ENCODE peak calls at places on chromosomes 1 and 21, in seven cellular contexts. F is suprapubic skin, S is fibroblast of the aortic adventitia, A is PC-3, I is heart left ventricle, Z is tibial nerve, H is GM12865. N is an unnamed sample.

GRCh38 chr1:176717052-176717754 is 254.2 kb downstream of the PAPPA2 start:
- DNase-seq in F (no peak), S (no peak), A (no peak), I (no peak), Z (no peak), H (no peak), N (no peak)

GRCh38 chr1:6445062-6445763 is 20.6 kb downstream of the ESPN start:
- DNase-seq in F (no peak), S (peak), A (peak), I (no peak), Z (no peak), H (peak), N (no peak)

GRCh38 chr1:35268282-35269189 is at the start of gene ZMYM4:
- DNase-seq in F (peak), S (peak), A (peak), I (peak), Z (peak), H (peak), N (peak)

GRCh38 chr1:54379481-54380284 is 26.5 kb downstream of the SSBP3 start:
- DNase-seq in F (no peak), S (no peak), A (no peak), I (peak), Z (no peak), H (no peak), N (no peak)

GRCh38 chr1:237031480-237031879 is 10.5 kb upstream of the RYR2 start:
- DNase-seq in F (no peak), S (no peak), A (no peak), I (no peak), Z (no peak), H (no peak), N (no peak)

GRCh38 chr1:47420547-47420946 is 4.5 kb downstream of the FOXE3 start:
- DNase-seq in F (no peak), S (no peak), A (no peak), I (no peak), Z (no peak), H (no peak), N (no peak)

GRCh38 chr1:206897175-206897574 is at the start of gene IL24:
- DNase-seq in F (no peak), S (no peak), A (no peak), I (no peak), Z (no peak), H (peak), N (no peak)

GRCh38 chr1:25022361-25023189 is 92.5 kb upstream of the RUNX3 start:
- DNase-seq in F (peak), S (peak), A (peak), I (peak), Z (peak), H (peak), N (no peak)

GRCh38 chr1:235017719-235018118 is 110.9 kb downstream of the TOMM20 start:
- DNase-seq in F (no peak), S (no peak), A (peak), I (no peak), Z (no peak), H (no peak), N (no peak)

GRCh38 chr1:228142616-228143203 is 2.6 kb downstream of the GUK1 start:
- DNase-seq in F (peak), S (no peak), A (no peak), I (no peak), Z (no peak), H (no peak), N (no peak)

GRCh38 chr1:118337346-118337745 is 152.3 kb upstream of the SPAG17 start:
- DNase-seq in F (no peak), S (no peak), A (peak), I (no peak), Z (no peak), H (no peak), N (no peak)

GRCh38 chr1:199264911-199265310 is 626.1 kb downstream of the PTPRC start:
- DNase-seq in F (no peak), S (peak), A (no peak), I (no peak), Z (no peak), H (no peak), N (no peak)

GRCh38 chr21:43687566-43688395 is 28.4 kb downstream of the RRP1B start:
- DNase-seq in F (no peak), S (no peak), A (no peak), I (no peak), Z (no peak), H (no peak), N (no peak)

GRCh38 chr1:183069562-183070216 is 46.5 kb downstream of the LAMC1 start:
- DNase-seq in F (no peak), S (no peak), A (peak), I (no peak), Z (no peak), H (no peak), N (no peak)

GRCh38 chr1:106676021-106676420 is 380.5 kb upstream of the PRMT6 start:
- DNase-seq in F (no peak), S (peak), A (peak), I (no peak), Z (no peak), H (no peak), N (no peak)

GRCh38 chr1:152160553-152160952 is 1.5 kb upstream of the RPTN start:
- DNase-seq in F (no peak), S (no peak), A (no peak), I (no peak), Z (no peak), H (no peak), N (no peak)

GRCh38 chr1:44050261-44050660 is 19.0 kb upstream of the SLC6A9 start:
- DNase-seq in F (no peak), S (no peak), A (peak), I (no peak), Z (no peak), H (no peak), N (no peak)

GRCh38 chr1:226954337-226954736 is 14.2 kb downstream of the COQ8A start:
- DNase-seq in F (no peak), S (no peak), A (no peak), I (no peak), Z (no peak), H (no peak), N (peak)

GRCh38 chr21:32611471-32611997 is 643 bp downstream of the CFAP298 start:
- DNase-seq in F (no peak), S (peak), A (peak), I (no peak), Z (no peak), H (peak), N (no peak)

GRCh38 chr1:109090415-109091195 is at the start of gene TMEM167B:
- DNase-seq in F (peak), S (peak), A (peak), I (peak), Z (peak), H (peak), N (peak)

GRCh38 chr1:196660912-196661311 is 9.1 kb downstream of the CFH start:
- DNase-seq in F (no peak), S (peak), A (peak), I (no peak), Z (peak), H (peak), N (no peak)

GRCh38 chr1:58779837-58780585 is 3.8 kb downstream of the JUN start:
- DNase-seq in F (peak), S (peak), A (peak), I (peak), Z (peak), H (no peak), N (no peak)

GRCh38 chr1:26970810-26971209 is 10.5 kb upstream of the KDF1 start:
- DNase-seq in F (no peak), S (peak), A (no peak), I (no peak), Z (no peak), H (no peak), N (no peak)

DNA sequence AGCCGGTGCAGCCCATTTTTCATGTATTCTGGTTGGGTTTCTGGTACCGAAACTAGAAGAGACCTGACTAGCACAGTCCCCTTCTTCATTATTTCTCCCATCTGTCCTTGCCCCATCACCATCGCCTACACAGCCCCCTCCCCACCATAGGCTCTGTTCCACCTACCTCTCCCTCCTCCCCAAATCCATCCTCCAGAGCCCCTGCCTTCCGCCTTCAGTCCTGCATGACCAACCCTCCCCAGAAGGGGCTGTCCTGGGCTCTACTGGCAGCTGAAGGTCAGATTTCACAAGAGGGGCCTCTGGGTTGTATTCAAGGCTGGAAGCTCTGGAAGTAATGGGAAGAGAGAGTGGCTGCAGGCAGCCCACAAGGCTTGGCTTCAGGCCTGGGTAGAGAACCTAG is 55.2 kb downstream of the SDC3 start:
- DNase-seq in F (no peak), S (no peak), A (no peak), I (no peak), Z (no peak), H (no peak), N (no peak)
- TF ChIP-seq CTCF in F (no peak), S (peak), A (no peak), I (no peak), Z (no peak), H (no peak), N (no peak)

GRCh38 chr1:217563179-217563578 is 67.7 kb downstream of the GPATCH2 start:
- DNase-seq in F (no peak), S (no peak), A (peak), I (no peak), Z (no peak), H (no peak), N (no peak)

GRCh38 chr1:217564833-217565232 is 66.1 kb downstream of the GPATCH2 start:
- DNase-seq in F (no peak), S (no peak), A (no peak), I (no peak), Z (no peak), H (no peak), N (no peak)

GRCh38 chr1:217568200-217568599 is 62.7 kb downstream of the GPATCH2 start:
- DNase-seq in F (no peak), S (no peak), A (no peak), I (no peak), Z (no peak), H (no peak), N (no peak)

GRCh38 chr1:217561446-217561845 is 69.4 kb downstream of the GPATCH2 start:
- DNase-seq in F (no peak), S (no peak), A (no peak), I (no peak), Z (no peak), H (no peak), N (no peak)

DNA sequence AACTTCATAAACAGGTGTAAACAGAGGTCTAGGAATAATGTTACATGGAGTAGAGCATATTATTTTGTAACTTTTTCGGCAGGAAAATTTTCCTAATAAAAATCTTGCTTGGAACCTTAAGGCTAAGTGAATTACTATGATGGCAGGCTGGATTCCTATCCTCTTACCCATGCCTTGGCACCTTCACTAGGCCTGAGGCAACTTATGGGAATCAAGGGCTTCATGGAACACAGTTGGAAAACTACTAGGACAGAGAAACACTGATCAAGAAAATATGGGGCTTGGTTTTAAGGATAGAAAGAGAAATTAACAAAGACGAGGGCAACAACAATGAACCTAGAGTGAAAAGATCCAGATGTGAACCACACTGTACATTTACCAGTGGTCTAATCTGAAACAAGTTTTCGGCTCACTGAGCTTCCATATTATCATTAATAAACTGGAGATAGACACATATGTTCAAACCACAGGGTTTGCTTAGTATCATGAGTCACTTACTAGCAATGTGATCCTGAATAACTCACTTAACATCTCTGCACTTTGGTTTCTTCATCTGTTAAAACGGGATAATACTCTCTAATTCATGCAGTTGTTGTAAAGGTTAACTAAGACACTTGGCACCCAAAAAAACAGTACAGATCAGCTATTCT is 68.5 kb downstream of the GPATCH2 start:
- DNase-seq in F (no peak), S (peak), A (peak), I (no peak), Z (no peak), H (no peak), N (no peak)
- H3K4me3 ChIP-seq in F (no peak), S (no peak), A (peak), I (no peak), Z (no peak), H (no peak), N (no peak)

GRCh38 chr1:147473735-147474049 is 67.6 kb upstream of the BCL9 start:
- DNase-seq in F (no peak), S (no peak), A (no peak), I (no peak), Z (no peak), H (no peak), N (no peak)
- TF ChIP-seq CTCF in F (no peak), S (no peak), A (no peak), I (no peak), Z (no peak), H (no peak), N (no peak)

GRCh38 chr1:153804112-153804511 is 28.9 kb downstream of the SLC27A3 start:
- DNase-seq in F (no peak), S (no peak), A (no peak), I (no peak), Z (no peak), H (no peak), N (peak)

GRCh38 chr1:153803479-153804056 is 28.4 kb downstream of the SLC27A3 start:
- DNase-seq in F (no peak), S (no peak), A (no peak), I (no peak), Z (no peak), H (no peak), N (peak)

GRCh38 chr1:153805929-153806750 is 30.9 kb downstream of the SLC27A3 start:
- DNase-seq in F (no peak), S (no peak), A (no peak), I (no peak), Z (no peak), H (no peak), N (peak)

GRCh38 chr1:153801786-153802697 is 26.8 kb downstream of the SLC27A3 start:
- DNase-seq in F (no peak), S (no peak), A (no peak), I (no peak), Z (no peak), H (no peak), N (peak)

GRCh38 chr1:153805042-153805745 is 30.0 kb downstream of the SLC27A3 start:
- DNase-seq in F (no peak), S (peak), A (peak), I (peak), Z (peak), H (peak), N (no peak)
- H3K4me3 ChIP-seq in F (no peak), S (no peak), A (no peak), I (no peak), Z (no peak), H (no peak), N (no peak)

GRCh38 chr1:14539953-14540563 is 58.4 kb upstream of the KAZN start:
- DNase-seq in F (no peak), S (no peak), A (no peak), I (no peak), Z (no peak), H (peak), N (no peak)

GRCh38 chr1:14541348-14541747 is 57.1 kb upstream of the KAZN start:
- DNase-seq in F (no peak), S (no peak), A (no peak), I (no peak), Z (no peak), H (no peak), N (no peak)

GRCh38 chr1:14535619-14536355 is 62.7 kb upstream of the KAZN start:
- DNase-seq in F (no peak), S (no peak), A (no peak), I (no peak), Z (no peak), H (no peak), N (peak)

GRCh38 chr1:14539309-14539708 is 59.2 kb upstream of the KAZN start:
- DNase-seq in F (no peak), S (no peak), A (no peak), I (no peak), Z (no peak), H (no peak), N (no peak)

DNA sequence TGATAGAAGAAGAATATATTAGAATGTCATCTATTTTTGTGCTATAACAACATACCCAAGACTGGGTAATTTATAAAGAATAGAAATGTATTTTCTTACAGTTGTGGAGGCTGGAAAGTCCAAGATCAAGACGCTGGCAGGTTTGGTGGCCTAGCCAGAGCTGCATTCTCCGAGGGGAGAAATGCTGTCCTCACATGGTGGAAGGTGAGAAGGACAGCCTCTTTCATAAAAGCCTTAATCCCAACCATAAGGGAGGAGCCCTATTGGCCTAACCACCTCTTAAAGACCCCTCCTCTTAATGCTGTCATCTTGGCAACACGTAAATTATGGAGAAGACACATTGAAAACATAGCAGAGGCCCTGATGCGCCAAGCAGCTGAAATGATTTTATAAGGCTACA is 60.1 kb upstream of the KAZN start:
- DNase-seq in F (no peak), S (no peak), A (peak), I (no peak), Z (no peak), H (no peak), N (no peak)
- TF ChIP-seq CTCF in F (no peak), S (peak), A (peak), I (no peak), Z (no peak), H (peak), N (no peak)

GRCh38 chr1:242524571-242525359 is at the start of gene PLD5:
- DNase-seq in F (no peak), S (no peak), A (no peak), I (no peak), Z (no peak), H (no peak), N (no peak)
- H3K4me3 ChIP-seq in F (peak), S (peak), A (peak), I (peak), Z (peak), H (no peak), N (peak)

DNA sequence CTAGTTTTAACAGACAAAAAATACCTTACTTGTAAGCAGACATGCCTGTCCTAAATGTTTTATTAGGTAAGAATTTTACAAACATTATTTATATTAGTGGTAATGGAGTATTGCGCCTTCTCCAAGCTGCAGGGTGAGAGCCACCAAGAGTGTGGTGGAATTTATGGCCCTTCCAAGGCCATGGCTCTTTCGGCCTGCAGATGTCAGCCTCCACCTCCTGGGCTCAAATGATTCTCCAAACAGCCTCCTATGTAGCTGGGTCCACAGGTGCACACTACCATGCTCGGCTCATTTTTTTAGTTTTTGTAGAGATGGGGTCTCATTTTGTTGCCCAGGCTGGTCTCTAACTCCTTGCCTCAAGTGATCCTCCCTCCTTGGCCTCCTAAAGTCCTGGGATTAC is 56.3 kb downstream of the ITGB3BP start:
- DNase-seq in F (no peak), S (no peak), A (no peak), I (no peak), Z (no peak), H (no peak), N (no peak)
- TF ChIP-seq CTCF in F (no peak), S (peak), A (peak), I (no peak), Z (no peak), H (no peak), N (no peak)

DNA sequence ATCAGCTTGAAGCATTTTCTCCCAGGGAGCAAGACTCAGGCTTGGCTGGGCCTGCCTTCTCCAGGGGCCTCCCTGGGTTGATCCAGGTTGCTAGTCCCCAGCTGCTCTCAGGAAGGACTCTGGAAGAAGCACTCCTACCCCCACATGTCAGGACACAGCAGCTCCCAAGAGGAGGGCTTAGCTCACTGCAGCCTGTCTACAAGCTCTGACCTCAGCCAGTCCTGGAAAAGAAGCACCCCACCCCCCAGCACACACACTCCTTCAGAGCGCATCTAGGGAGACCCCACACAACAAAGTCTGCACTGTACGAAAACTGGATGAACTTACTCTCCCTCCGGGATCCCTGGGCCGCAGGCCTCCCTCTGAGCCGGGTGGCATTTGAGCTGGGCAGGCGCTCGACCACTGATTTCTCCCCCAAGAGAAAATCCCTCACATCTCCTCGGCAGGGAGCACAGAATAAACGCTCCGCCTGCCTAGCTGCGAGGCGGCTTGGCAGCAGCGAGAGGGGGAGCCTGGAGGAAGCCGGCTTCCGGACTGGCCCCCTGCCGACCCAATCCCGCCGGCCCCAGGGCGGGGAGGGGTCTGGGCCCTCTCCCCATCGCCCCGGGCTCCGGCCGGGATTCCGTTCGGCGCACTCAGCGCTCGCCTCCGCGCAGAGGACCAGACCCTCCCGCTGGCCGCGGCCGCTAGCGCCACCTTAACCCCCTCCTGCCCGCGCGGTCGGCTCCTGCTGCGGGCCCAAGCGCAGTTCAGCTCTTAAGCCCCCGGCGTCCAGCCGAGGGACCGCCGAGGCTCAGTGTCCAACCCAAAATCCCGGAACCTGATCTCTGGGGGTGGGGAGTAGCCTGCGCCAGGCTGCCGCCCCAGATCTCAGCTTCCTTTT is at the start of gene KCNA2:
- DNase-seq in F (no peak), S (no peak), A (no peak), I (peak), Z (no peak), H (no peak), N (no peak)
- H3K4me3 ChIP-seq in F (peak), S (peak), A (no peak), I (peak), Z (peak), H (no peak), N (peak)